ENCODE peak calls at places on chromosome 17, in six cellular contexts. A is foreskin fibroblast, P is cardiac fibroblast, Z is AG09319, J is A549, V is mucosa of descending colon. K is an unnamed sample.

GRCh38 chr17:50273654-50274040 is 619 bp upstream of the TMEM92 start:
- DNase-seq in A (no peak), Z (no peak), J (no peak), P (no peak), V (no peak), K (no peak)

GRCh38 chr17:66909811-66910210 is 54.7 kb upstream of the CACNG4 start:
- DNase-seq in V (no peak), P (no peak), Z (no peak), A (no peak), J (no peak), K (no peak)

GRCh38 chr17:42525221-42525620 is 10.8 kb upstream of the NAGLU start:
- DNase-seq in A (peak; percentile 63), J (no peak), V (no peak), P (no peak), Z (no peak), K (no peak)

GRCh38 chr17:79389896-79390295 is 221.0 kb downstream of the RBFOX3 start:
- DNase-seq in Z (no peak), A (no peak), P (no peak), J (no peak), V (no peak), K (no peak)

GRCh38 chr17:35086931-35087573 is 23.5 kb upstream of the RFFL start:
- DNase-seq in A (peak; percentile 23), V (no peak), Z (no peak), J (no peak), P (no peak), K (peak; percentile 21)

GRCh38 chr17:57870283-57870635 is 20.4 kb upstream of the MRPS23 start:
- DNase-seq in V (no peak), J (no peak), A (peak; percentile 71), P (no peak), Z (no peak), K (no peak)

GRCh38 chr17:78532922-78533640 is 44.1 kb downstream of the DNAH17 start:
- DNase-seq in V (no peak), A (peak; percentile 14), P (peak; percentile 21), Z (no peak), J (peak; percentile 90), K (peak; percentile 38)

GRCh38 chr17:63714550-63715277 is 14.8 kb upstream of the LIMD2 start:
- DNase-seq in V (no peak), J (no peak), Z (no peak), A (peak; percentile 69), P (peak; percentile 40), K (no peak)

GRCh38 chr17:50269477-50270429 is 4.5 kb upstream of the TMEM92 start:
- DNase-seq in J (peak; percentile 91), V (peak; percentile 82), A (peak; percentile 91), P (peak; percentile 86), Z (peak; percentile 54), K (peak; percentile 88)

GRCh38 chr17:9324864-9325263 is 250.8 kb downstream of the STX8 start:
- DNase-seq in V (no peak), J (no peak), Z (no peak), A (no peak), P (peak; percentile 16), K (no peak)
- TF ChIP-seq CTCF in V (no peak), J (no peak), Z (no peak), A (no peak), P (no peak), K (no peak)

GRCh38 chr17:45236002-45236606 is 14.4 kb downstream of the FMNL1 start:
- DNase-seq in V (no peak), J (no peak), A (no peak), P (no peak), Z (no peak), K (no peak)
- TF ChIP-seq CTCF in V (no peak), J (peak; percentile 35), A (no peak), P (no peak), Z (no peak), K (peak; percentile 51)

GRCh38 chr17:82911822-82912221 is 72.0 kb upstream of the ZNF750 start:
- DNase-seq in Z (no peak), V (no peak), J (no peak), A (no peak), P (no peak), K (no peak)

GRCh38 chr17:82914375-82914774 is 74.6 kb upstream of the ZNF750 start:
- DNase-seq in P (peak; percentile 23), J (peak; percentile 54), A (peak; percentile 10), V (no peak), Z (no peak), K (no peak)

GRCh38 chr17:82915010-82915696 is 75.3 kb upstream of the ZNF750 start:
- DNase-seq in P (no peak), A (no peak), J (no peak), Z (no peak), V (no peak), K (no peak)

GRCh38 chr17:82912571-82913089 is 72.8 kb upstream of the ZNF750 start:
- DNase-seq in A (no peak), Z (no peak), V (no peak), P (no peak), J (no peak), K (no peak)

GRCh38 chr17:82913304-82914043 is 73.7 kb upstream of the ZNF750 start:
- DNase-seq in J (peak; percentile 31), Z (no peak), P (no peak), V (no peak), A (peak; percentile 10), K (no peak)
- TF ChIP-seq CTCF in J (peak; percentile 18), Z (no peak), P (no peak), V (no peak), A (no peak), K (no peak)

GRCh38 chr17:81566461-81567126 is 14.4 kb upstream of the FAAP100 start:
- DNase-seq in V (peak; percentile 83), J (peak; percentile 85), P (peak; percentile 96), Z (no peak), A (peak; percentile 93), K (no peak)

GRCh38 chr17:81569986-81570514 is 17.9 kb upstream of the FAAP100 start:
- DNase-seq in J (no peak), V (no peak), Z (no peak), P (no peak), A (no peak), K (no peak)

GRCh38 chr17:81567191-81567590 is 15.0 kb upstream of the FAAP100 start:
- DNase-seq in P (no peak), Z (no peak), J (no peak), V (no peak), A (no peak), K (no peak)

GRCh38 chr17:81570896-81571453 is 18.8 kb upstream of the FAAP100 start:
- DNase-seq in Z (no peak), V (no peak), P (no peak), A (no peak), J (no peak), K (no peak)

DNA sequence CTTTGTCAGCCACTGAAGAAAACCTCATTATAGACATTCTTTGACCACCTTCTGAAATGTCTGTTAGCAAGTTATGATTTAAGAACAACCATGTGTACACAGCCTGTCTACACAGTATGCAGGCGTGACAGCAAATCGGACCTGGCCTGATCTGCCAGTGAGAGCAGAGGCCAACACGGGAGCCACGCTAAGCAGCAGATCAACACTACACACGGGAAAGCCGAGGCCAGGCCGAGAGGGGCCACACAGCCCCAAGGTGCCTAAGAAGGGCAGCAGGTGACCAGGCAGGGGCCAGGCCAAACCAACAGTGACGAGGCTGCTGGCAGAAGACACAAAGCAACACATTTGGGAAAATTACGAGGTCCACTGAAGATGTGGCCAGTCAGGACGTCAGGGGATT is 16.3 kb upstream of the FAAP100 start:
- DNase-seq in A (no peak), P (no peak), Z (no peak), J (no peak), V (no peak), K (no peak)
- TF ChIP-seq CTCF in A (no peak), P (no peak), Z (no peak), J (no peak), V (no peak), K (no peak)

GRCh38 chr17:82862758-82863645 is 23.2 kb upstream of the ZNF750 start:
- DNase-seq in V (no peak), Z (no peak), A (no peak), J (no peak), P (no peak), K (no peak)

GRCh38 chr17:82865274-82865673 is 25.5 kb upstream of the ZNF750 start:
- DNase-seq in A (no peak), Z (no peak), V (no peak), P (no peak), J (no peak), K (no peak)

GRCh38 chr17:82864721-82865240 is 25.0 kb upstream of the ZNF750 start:
- DNase-seq in A (no peak), J (no peak), V (no peak), P (no peak), Z (no peak), K (no peak)

GRCh38 chr17:82863646-82863940 is 23.8 kb upstream of the ZNF750 start:
- DNase-seq in P (no peak), Z (no peak), A (no peak), J (no peak), V (no peak), K (no peak)

DNA sequence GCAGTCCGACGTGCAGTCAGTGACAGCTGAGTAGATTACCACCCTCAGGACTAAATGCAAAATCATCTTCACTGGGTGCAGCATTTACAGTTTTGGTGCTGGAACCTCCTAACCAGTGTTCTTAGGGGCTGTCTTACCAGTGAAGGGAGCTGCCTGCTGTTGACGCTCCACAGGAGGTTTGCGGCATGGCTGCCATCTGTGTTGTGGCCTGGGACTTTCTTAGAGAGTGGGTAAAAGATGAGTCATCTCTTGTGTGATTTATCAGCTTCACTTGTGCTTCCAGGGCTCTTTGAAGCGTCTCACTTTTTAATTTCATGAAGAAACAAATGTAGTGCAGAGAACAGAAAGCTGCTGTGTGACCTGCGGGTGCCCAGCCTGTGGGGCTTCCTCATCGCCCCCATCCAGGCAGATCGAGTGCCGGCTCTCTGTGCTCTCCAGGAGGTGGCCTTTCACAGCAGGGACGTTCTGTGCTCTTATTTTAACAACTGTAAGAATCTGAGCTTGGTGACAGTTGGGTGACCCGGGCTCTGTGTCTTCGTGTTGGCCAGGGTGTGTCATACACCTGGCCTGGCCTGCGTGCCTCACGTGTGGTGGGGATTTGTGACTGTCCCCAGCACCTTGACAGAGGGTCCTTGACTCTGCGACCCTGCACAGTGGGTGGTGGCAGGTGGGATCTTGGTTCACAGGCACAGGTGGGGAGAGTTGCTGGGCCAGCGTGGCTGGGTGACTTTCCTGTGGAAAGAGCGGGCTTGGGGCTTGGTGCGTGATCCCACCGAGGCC is 24.3 kb upstream of the ZNF750 start:
- DNase-seq in Z (no peak), V (peak; percentile 59), P (peak; percentile 56), J (no peak), A (peak; percentile 89), K (peak; percentile 97)
- TF ChIP-seq CTCF in Z (no peak), V (no peak), P (no peak), J (no peak), A (no peak), K (no peak)

K was measured in activated CD8-positive, alpha-beta T cell treated with anti-CD3 and anti-CD28 coated beads for 36 hours.